ENCODE peak calls at places on chromosomes 11 and 22, in six cellular contexts. K, M, V, L, C and J are unnamed samples.

GRCh38 chr11:59102259-59102765 is 4.7 kb upstream of the FAM111B start:
- DNase-seq in K (peak), M (peak), V (peak), L (peak), C (peak), J (no peak)

GRCh38 chr22:28544431-28544868 is 135.2 kb downstream of the TTC28 start:
- DNase-seq in K (no peak), M (no peak), V (peak), L (no peak), C (no peak), J (no peak)

GRCh38 chr11:113874920-113875413 is 405 bp downstream of the USP28 start:
- DNase-seq in K (peak), M (no peak), V (peak), L (no peak), C (no peak), J (no peak)

GRCh38 chr11:132064987-132065620 is 694.7 kb downstream of the NTM start:
- DNase-seq in K (no peak), M (no peak), V (peak), L (no peak), C (no peak), J (no peak)

GRCh38 chr11:77191823-77192495 is 63.9 kb downstream of the MYO7A start:
- DNase-seq in K (peak), M (peak), V (peak), L (peak), C (no peak), J (peak)

GRCh38 chr11:76436020-76436419 is 8.8 kb upstream of the EMSY start:
- DNase-seq in K (no peak), M (no peak), V (peak), L (no peak), C (no peak), J (no peak)

GRCh38 chr22:37525073-37525745 is 6.0 kb upstream of the CARD10 start:
- DNase-seq in K (peak), M (no peak), V (peak), L (no peak), C (no peak), J (no peak)

GRCh38 chr22:19876941-19877625 is 22.4 kb upstream of the GNB1L start:
- DNase-seq in K (no peak), M (no peak), V (no peak), L (no peak), C (no peak), J (no peak)

GRCh38 chr11:100543386-100543785 is 143.7 kb upstream of the ARHGAP42 start:
- DNase-seq in K (no peak), M (no peak), V (no peak), L (no peak), C (no peak), J (no peak)

GRCh38 chr11:61776561-61777075 is 15.8 kb downstream of the TMEM258 start:
- DNase-seq in K (peak), M (peak), V (peak), L (peak), C (no peak), J (peak)

GRCh38 chr22:36808611-36809344 is 8.1 kb downstream of the PVALB start:
- DNase-seq in K (no peak), M (no peak), V (no peak), L (no peak), C (no peak), J (no peak)

GRCh38 chr22:37769056-37769455 is 38.7 kb upstream of the GCAT start:
- DNase-seq in K (no peak), M (no peak), V (no peak), L (no peak), C (no peak), J (no peak)

GRCh38 chr22:39471421-39472141 is 14.8 kb downstream of the MGAT3 start:
- DNase-seq in K (no peak), M (no peak), V (peak), L (peak), C (peak), J (no peak)

GRCh38 chr11:69920500-69921428 is 101.5 kb upstream of the FGF3 start:
- DNase-seq in K (no peak), M (no peak), V (no peak), L (no peak), C (no peak), J (no peak)

GRCh38 chr22:23383491-23384450 is 196.3 kb downstream of the IGLL1 start:
- DNase-seq in K (no peak), M (no peak), V (no peak), L (no peak), C (no peak), J (no peak)

GRCh38 chr11:95450547-95451123 is 219.6 kb upstream of the SESN3 start:
- DNase-seq in K (no peak), M (no peak), V (peak), L (no peak), C (no peak), J (no peak)

GRCh38 chr22:29041408-29041807 is 20.2 kb downstream of the C22orf31 start:
- DNase-seq in K (no peak), M (no peak), V (peak), L (no peak), C (no peak), J (no peak)

GRCh38 chr11:71341596-71341995 is 89.2 kb upstream of the SHANK2 start:
- DNase-seq in K (no peak), M (no peak), V (no peak), L (no peak), C (no peak), J (no peak)

GRCh38 chr22:17878186-17878694 is 104.0 kb upstream of the BID start:
- DNase-seq in K (no peak), M (no peak), V (no peak), L (no peak), C (no peak), J (no peak)

GRCh38 chr11:108241370-108242037 is 18.6 kb downstream of the ATM start:
- DNase-seq in K (no peak), M (no peak), V (peak), L (no peak), C (no peak), J (no peak)

GRCh38 chr11:66860449-66860831 is 3.6 kb downstream of the LRFN4 start:
- DNase-seq in K (no peak), M (no peak), V (no peak), L (no peak), C (no peak), J (no peak)

GRCh38 chr22:27918351-27919221 is 470 bp downstream of the PITPNB start:
- DNase-seq in K (peak), M (peak), V (peak), L (peak), C (no peak), J (peak)

GRCh38 chr11:70711095-70711910 is 313.0 kb downstream of the CTTN start:
- DNase-seq in K (no peak), M (no peak), V (no peak), L (no peak), C (no peak), J (no peak)

GRCh38 chr11:437228-437870 is 4.5 kb downstream of the ANO9 start:
- DNase-seq in K (no peak), M (no peak), V (no peak), L (no peak), C (no peak), J (no peak)

GRCh38 chr11:113690619-113691569 is 15.2 kb downstream of the TMPRSS5 start:
- DNase-seq in K (peak), M (peak), V (peak), L (peak), C (no peak), J (peak)

GRCh38 chr11:20093775-20094174 is 66.5 kb downstream of the DBX1 start:
- DNase-seq in K (no peak), M (no peak), V (peak), L (no peak), C (no peak), J (no peak)

GRCh38 chr22:37563153-37564081 is 3.1 kb downstream of the CDC42EP1 start:
- DNase-seq in K (peak), M (no peak), V (peak), L (no peak), C (no peak), J (peak)

GRCh38 chr11:12449961-12450715 is 72.8 kb downstream of the PARVA start:
- DNase-seq in K (no peak), M (no peak), V (peak), L (no peak), C (no peak), J (no peak)

GRCh38 chr11:110148775-110149744 is 55.9 kb downstream of the ZC3H12C start:
- DNase-seq in K (peak), M (no peak), V (peak), L (peak), C (no peak), J (no peak)

GRCh38 chr22:44638966-44639739 is 62.9 kb upstream of the PRR5 start:
- DNase-seq in K (no peak), M (no peak), V (no peak), L (no peak), C (no peak), J (no peak)

GRCh38 chr11:117223741-117224685 is 7.9 kb downstream of the PCSK7 start:
- DNase-seq in K (no peak), M (no peak), V (no peak), L (peak), C (no peak), J (no peak)

GRCh38 chr11:57303280-57303989 is 21.3 kb downstream of the TNKS1BP1 start:
- DNase-seq in K (no peak), M (no peak), V (no peak), L (no peak), C (no peak), J (no peak)

GRCh38 chr11:7600205-7600775 is 73.0 kb downstream of the CYB5R2 start:
- DNase-seq in K (peak), M (no peak), V (peak), L (no peak), C (no peak), J (peak)

GRCh38 chr11:24896118-24896835 is 399.4 kb downstream of the LUZP2 start:
- DNase-seq in K (no peak), M (no peak), V (no peak), L (no peak), C (no peak), J (no peak)

GRCh38 chr11:112826026-112826425 is 135.2 kb upstream of the NCAM1 start:
- DNase-seq in K (no peak), M (no peak), V (no peak), L (no peak), C (no peak), J (no peak)

DNA sequence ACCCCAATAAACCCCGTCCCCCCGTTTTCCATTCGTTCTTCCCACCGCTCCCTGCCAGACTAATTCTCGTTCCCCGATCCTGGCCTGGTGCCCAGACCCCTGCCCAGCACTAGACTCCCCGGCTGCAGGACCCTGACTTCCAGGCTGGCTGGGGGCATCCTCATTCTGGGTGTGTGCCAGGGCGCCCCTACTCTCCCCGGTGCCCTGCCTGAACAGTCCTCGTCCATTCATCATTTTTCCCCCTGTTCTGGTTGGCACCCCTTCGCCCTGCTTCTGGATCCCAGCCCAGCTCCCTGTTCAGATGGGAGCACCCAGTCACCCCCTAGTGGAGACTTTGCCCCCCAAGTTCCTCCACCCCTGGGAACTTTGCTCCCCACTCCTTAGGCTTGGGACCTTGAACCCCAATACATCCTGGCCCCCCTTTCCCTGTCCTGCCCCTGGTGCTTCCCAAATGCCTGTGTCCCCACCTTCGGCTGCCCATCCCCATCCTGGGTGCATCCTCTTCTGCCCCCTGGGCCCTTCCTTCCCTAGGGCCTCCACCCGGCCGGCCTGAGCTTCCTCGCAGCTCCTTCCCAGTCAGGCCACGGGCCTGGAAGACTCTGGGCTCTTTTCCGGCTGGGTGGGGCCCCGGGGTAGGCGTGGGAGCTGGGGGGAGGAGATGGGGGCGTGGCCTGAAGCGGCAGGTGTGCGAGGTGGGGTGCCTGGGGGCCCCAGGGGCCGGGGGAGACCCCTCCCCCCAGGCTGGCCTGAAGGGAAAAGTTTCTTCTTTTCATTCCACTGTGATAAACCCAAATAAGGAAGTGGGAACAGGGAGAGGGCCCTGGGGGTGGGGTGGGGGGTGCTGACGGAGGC is 882 bp downstream of the PLCB3 start:
- DNase-seq in K (peak), M (no peak), V (no peak), L (peak), C (no peak), J (no peak)
- TF ChIP-seq BHLHE40 in K (no peak), M (no peak), V (no peak), L (no peak), C (no peak), J (no peak)

GRCh38 chr11:92975285-92975684 is 5.8 kb downstream of the MTNR1B start:
- DNase-seq in K (no peak), M (no peak), V (no peak), L (no peak), C (no peak), J (peak)
- TF ChIP-seq BHLHE40 in K (no peak), M (no peak), V (no peak), L (no peak), C (no peak), J (no peak)

GRCh38 chr11:86629070-86629706 is 43.2 kb downstream of the ME3 start:
- DNase-seq in K (no peak), M (no peak), V (peak), L (no peak), C (no peak), J (no peak)
- TF ChIP-seq BHLHE40 in K (no peak), M (no peak), V (no peak), L (no peak), C (no peak), J (no peak)

DNA sequence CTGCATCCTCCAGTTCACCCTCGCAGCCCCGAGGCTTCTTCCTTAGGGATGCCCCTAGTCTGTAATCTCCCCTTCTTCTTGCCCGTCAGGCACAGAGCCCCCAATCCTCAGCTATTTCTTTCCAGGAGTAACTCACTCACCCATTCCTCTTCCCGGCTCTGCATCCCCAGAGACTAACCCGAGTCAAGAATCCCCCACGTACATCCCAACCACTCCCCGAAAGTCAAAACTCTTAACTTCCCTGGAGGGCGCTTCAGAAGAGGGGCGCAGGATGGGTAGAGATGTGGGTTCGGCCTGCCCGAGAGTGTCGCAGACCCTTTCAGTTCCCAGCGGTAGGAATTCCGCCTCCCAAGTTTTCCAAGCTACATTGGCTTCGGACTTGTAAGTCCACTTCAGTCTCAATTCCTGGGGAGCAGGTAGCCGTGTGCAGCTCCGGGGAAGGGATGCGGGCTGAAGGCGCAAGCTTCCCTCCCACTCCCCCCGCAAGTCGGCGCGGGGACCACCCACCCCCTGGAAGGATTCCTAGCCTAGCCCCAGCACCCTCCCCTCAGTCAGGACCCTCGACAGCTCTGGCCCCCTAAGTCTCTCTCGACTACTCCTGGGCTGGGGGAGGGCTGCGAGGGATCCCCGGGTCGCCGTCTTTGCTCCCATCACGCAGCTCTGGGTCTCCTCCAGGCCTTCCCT is 871 bp downstream of the BDNF start:
- DNase-seq in K (no peak), M (peak), V (peak), L (no peak), C (no peak), J (no peak)
- TF ChIP-seq BHLHE40 in K (no peak), M (no peak), V (no peak), L (no peak), C (no peak), J (no peak)

GRCh38 chr11:8757533-8757932 is 74.9 kb downstream of the RPL27A start:
- DNase-seq in K (no peak), M (no peak), V (no peak), L (no peak), C (no peak), J (no peak)

GRCh38 chr11:8756201-8756600 is 73.6 kb downstream of the RPL27A start:
- DNase-seq in K (no peak), M (no peak), V (peak), L (no peak), C (no peak), J (no peak)

GRCh38 chr11:8758619-8759169 is 76.1 kb downstream of the RPL27A start:
- DNase-seq in K (no peak), M (no peak), V (no peak), L (no peak), C (no peak), J (no peak)

GRCh38 chr11:8759634-8760033 is 77.0 kb downstream of the RPL27A start:
- DNase-seq in K (no peak), M (no peak), V (no peak), L (no peak), C (no peak), J (no peak)

GRCh38 chr11:8757047-8757446 is 74.5 kb downstream of the RPL27A start:
- DNase-seq in K (no peak), M (no peak), V (peak), L (no peak), C (no peak), J (peak)
- TF ChIP-seq BHLHE40 in K (no peak), M (no peak), V (no peak), L (no peak), C (no peak), J (no peak)

GRCh38 chr11:115151010-115151409 is 353.2 kb downstream of the CADM1 start:
- DNase-seq in K (no peak), M (no peak), V (no peak), L (no peak), C (no peak), J (no peak)

GRCh38 chr11:115146425-115146824 is 357.8 kb downstream of the CADM1 start:
- DNase-seq in K (no peak), M (no peak), V (no peak), L (no peak), C (no peak), J (no peak)

GRCh38 chr11:115147243-115147807 is 356.9 kb downstream of the CADM1 start:
- DNase-seq in K (no peak), M (no peak), V (no peak), L (no peak), C (no peak), J (no peak)

GRCh38 chr11:115148101-115148500 is 356.1 kb downstream of the CADM1 start:
- DNase-seq in K (no peak), M (no peak), V (no peak), L (no peak), C (no peak), J (no peak)

DNA sequence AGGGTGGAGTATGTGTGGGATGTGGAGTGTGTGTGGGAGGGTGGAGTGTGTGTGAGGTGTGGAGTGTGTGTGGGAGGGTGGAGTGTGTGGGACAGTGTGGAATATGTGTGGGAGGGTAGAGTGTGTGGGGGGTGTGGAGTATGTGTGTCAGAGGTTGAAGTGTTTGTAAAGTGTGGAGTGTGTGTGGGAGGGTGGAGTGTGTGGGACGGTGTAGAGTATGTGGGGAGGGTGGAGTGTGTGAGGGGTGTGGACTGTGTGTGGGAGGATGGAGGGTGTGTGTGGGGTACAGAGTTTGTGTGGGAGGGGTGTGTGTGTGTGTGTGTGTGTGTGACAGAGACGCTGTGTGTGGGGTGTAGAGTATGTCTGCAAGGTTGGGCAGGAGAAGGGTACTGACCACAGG is 355.5 kb downstream of the CADM1 start:
- DNase-seq in K (no peak), M (no peak), V (no peak), L (no peak), C (no peak), J (no peak)
- TF ChIP-seq BHLHE40 in K (no peak), M (no peak), V (no peak), L (no peak), C (no peak), J (no peak)

GRCh38 chr11:63663809-63664208 is 7.4 kb downstream of the ATL3 start:
- DNase-seq in K (no peak), M (no peak), V (peak), L (no peak), C (no peak), J (no peak)
- TF ChIP-seq BHLHE40 in K (no peak), M (no peak), V (no peak), L (no peak), C (no peak), J (no peak)

DNA sequence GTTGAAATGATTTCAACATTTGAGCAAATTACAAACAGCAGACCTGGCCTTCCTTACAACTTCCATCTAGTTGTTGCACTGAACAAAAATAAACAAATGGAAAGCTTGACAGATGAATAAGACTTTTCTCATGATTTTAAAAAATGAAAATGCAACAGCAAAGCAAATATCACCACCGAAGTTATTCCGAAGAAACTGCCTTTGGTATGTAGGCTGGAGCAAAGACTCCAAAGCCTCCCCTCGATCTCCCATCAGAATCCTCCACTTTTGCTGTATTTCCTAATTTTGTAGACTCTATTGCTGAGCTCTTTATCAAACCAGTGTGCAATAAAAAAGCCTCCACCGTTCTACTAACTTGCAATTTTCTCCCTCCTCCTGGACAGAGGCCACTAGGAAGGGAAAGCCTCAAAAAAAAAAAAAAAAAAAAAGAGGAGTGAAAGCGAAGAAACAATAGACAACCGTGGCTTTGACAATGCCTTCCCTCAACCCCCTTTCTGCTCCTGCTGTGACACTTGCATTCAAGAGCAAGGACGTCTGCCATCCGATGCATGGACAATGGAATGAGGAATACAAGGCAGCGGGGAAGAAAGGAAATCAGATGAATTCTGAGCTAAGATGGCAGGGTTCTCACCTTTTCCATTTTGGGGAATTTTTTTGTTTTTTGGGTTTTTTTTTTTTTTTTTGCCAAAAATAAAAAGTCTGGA is 190.9 kb upstream of the BLID start:
- DNase-seq in K (no peak), M (no peak), V (no peak), L (no peak), C (no peak), J (no peak)
- TF ChIP-seq BHLHE40 in K (no peak), M (no peak), V (no peak), L (no peak), C (no peak), J (no peak)